ENCODE peak calls at places on chromosomes 4 and X, in four cellular contexts. X, A, M and V are unnamed samples.

GRCh38 chrX:17634542-17635207 is 102.6 kb upstream of the SCML1 start:
- DNase-seq in A (no peak), M (no peak), X (no peak), V (no peak)

GRCh38 chr4:153616005-153616555 is 68.0 kb upstream of the TLR2 start:
- DNase-seq in M (no peak), A (no peak), X (no peak), V (no peak)

GRCh38 chr4:32002037-32002747 is 1282.0 kb downstream of the PCDH7 start:
- DNase-seq in M (no peak), A (no peak), X (no peak), V (no peak)

GRCh38 chr4:78650106-78651021 is 98.8 kb downstream of the ANXA3 start:
- DNase-seq in X (no peak), A (no peak), M (no peak), V (no peak)

GRCh38 chrX:130772313-130773140 is 130.5 kb downstream of the ENOX2 start:
- DNase-seq in M (no peak), A (peak; percentile 23), X (no peak), V (no peak)

GRCh38 chr4:5037553-5038551 is 13.4 kb upstream of the STK32B start:
- DNase-seq in A (no peak), X (no peak), M (no peak), V (peak; percentile 75)

GRCh38 chrX:74534569-74535038 is 79.8 kb downstream of the RLIM start:
- DNase-seq in A (no peak), X (no peak), M (no peak), V (no peak)

GRCh38 chrX:97482901-97483300 is 599.2 kb downstream of the RPA4 start:
- DNase-seq in M (no peak), X (no peak), A (no peak), V (no peak)

GRCh38 chr4:80142396-80143304 is 54.7 kb upstream of the PRDM8 start:
- DNase-seq in A (no peak), M (no peak), X (no peak), V (no peak)

GRCh38 chr4:123350191-123350544 is 46.4 kb upstream of the SPRY1 start:
- DNase-seq in X (no peak), M (no peak), A (no peak), V (no peak)

GRCh38 chr4:145098675-145099037 is 545 bp downstream of the ABCE1 start:
- DNase-seq in A (peak; percentile 12), X (no peak), M (no peak), V (peak; percentile 34)

GRCh38 chr4:25956260-25956659 is 42.2 kb downstream of the SMIM20 start:
- DNase-seq in A (no peak), X (no peak), M (no peak), V (no peak)

GRCh38 chrX:129522184-129523059 is 868 bp downstream of the SMARCA1 start:
- DNase-seq in A (no peak), M (peak; percentile 12), X (peak; percentile 63), V (peak; percentile 39)

GRCh38 chrX:38018734-38019410 is 12.5 kb downstream of the SYTL5 start:
- DNase-seq in A (no peak), M (no peak), X (no peak), V (no peak)

GRCh38 chr4:3312362-3312761 is 19.5 kb downstream of the RGS12 start:
- DNase-seq in X (peak; percentile 25), A (no peak), M (no peak), V (no peak)

GRCh38 chr4:29309050-29309449 is 1411.1 kb upstream of the PCDH7 start:
- DNase-seq in A (no peak), M (no peak), X (no peak), V (no peak)

GRCh38 chr4:78432896-78433295 is 118.7 kb upstream of the ANXA3 start:
- DNase-seq in X (no peak), A (no peak), M (no peak), V (no peak)

GRCh38 chrX:13469963-13470679 is 99.3 kb upstream of the EGFL6 start:
- DNase-seq in A (no peak), X (no peak), M (no peak), V (no peak)

GRCh38 chrX:3244203-3244743 is 102.2 kb downstream of the MXRA5 start:
- DNase-seq in M (no peak), A (no peak), X (no peak), V (no peak)

GRCh38 chr4:163063891-163064290 is 102.8 kb downstream of the NAF1 start:
- DNase-seq in X (no peak), A (no peak), M (no peak), V (no peak)

GRCh38 chr4:5751073-5751917 is 40.3 kb downstream of the EVC start:
- DNase-seq in X (no peak), M (no peak), A (peak; percentile 15), V (no peak)

GRCh38 chr4:185357733-185358440 is 37.8 kb downstream of the LRP2BP start:
- DNase-seq in M (no peak), X (no peak), A (no peak), V (no peak)

GRCh38 chrX:125004799-125005198 is 314.9 kb upstream of the TEX13C start:
- DNase-seq in A (no peak), M (no peak), X (no peak), V (no peak)

GRCh38 chr4:95159384-95159783 is 389.4 kb downstream of the UNC5C start:
- DNase-seq in M (no peak), A (no peak), X (no peak), V (no peak)

GRCh38 chrX:48794993-48795501 is 6.8 kb upstream of the HDAC6 start:
- DNase-seq in X (no peak), A (no peak), M (no peak), V (no peak)

GRCh38 chr4:131337956-131338355 is 1811.1 kb upstream of the PCDH10 start:
- DNase-seq in A (no peak), X (no peak), M (no peak), V (no peak)

GRCh38 chr4:173413043-173413442 is 14.1 kb upstream of the SCRG1 start:
- DNase-seq in M (no peak), A (no peak), X (no peak), V (no peak)

GRCh38 chrX:11968991-11969390 is 169.3 kb upstream of the FRMPD4 start:
- DNase-seq in M (no peak), X (no peak), A (no peak), V (no peak)

GRCh38 chr4:5471691-5472090 is 236.7 kb downstream of the EVC2 start:
- DNase-seq in A (no peak), X (no peak), M (no peak), V (no peak)

GRCh38 chr4:3111461-3111860 is 37.0 kb downstream of the HTT start:
- DNase-seq in X (peak; percentile 40), A (peak; percentile 24), M (no peak), V (no peak)

GRCh38 chr4:95545526-95545925 is 3.2 kb downstream of the UNC5C start:
- DNase-seq in A (no peak), M (no peak), X (no peak), V (no peak)

GRCh38 chrX:144586756-144587155 is 660.5 kb upstream of the SPANXN1 start:
- DNase-seq in M (no peak), A (no peak), X (no peak), V (no peak)

GRCh38 chrX:19647159-19647558 is 131.9 kb upstream of the MAP3K15 start:
- DNase-seq in X (no peak), A (no peak), M (no peak), V (no peak)

GRCh38 chrX:19650996-19651395 is 135.7 kb upstream of the MAP3K15 start:
- DNase-seq in A (no peak), X (no peak), M (no peak), V (no peak)

GRCh38 chrX:19649227-19650009 is 134.1 kb upstream of the MAP3K15 start:
- DNase-seq in M (no peak), A (no peak), X (no peak), V (no peak)

GRCh38 chrX:19646298-19646697 is 131.0 kb upstream of the MAP3K15 start:
- DNase-seq in X (no peak), M (no peak), A (no peak), V (no peak)

GRCh38 chrX:19647731-19648588 is 132.7 kb upstream of the MAP3K15 start:
- DNase-seq in X (no peak), A (no peak), M (no peak), V (no peak)
- H3K27ac ChIP-seq in X (peak overlapping the region; percentile 51), A (no peak overlapping the region), M (peak overlapping the region; percentile 82), V (peak overlapping the region; percentile 4)

GRCh38 chr4:139712882-139713281 is 47.3 kb downstream of the MGST2 start:
- DNase-seq in A (no peak), X (no peak), M (no peak), V (no peak)

GRCh38 chr4:139718833-139719232 is 53.2 kb downstream of the MGST2 start:
- DNase-seq in A (no peak), X (no peak), M (no peak), V (no peak)

GRCh38 chr4:139719381-139720101 is 53.9 kb downstream of the MGST2 start:
- DNase-seq in A (no peak), M (no peak), X (no peak), V (no peak)

GRCh38 chr4:139718358-139718757 is 52.7 kb downstream of the MGST2 start:
- DNase-seq in A (no peak), M (no peak), X (no peak), V (no peak)

GRCh38 chr4:139715721-139716391 is 50.2 kb downstream of the MGST2 start:
- DNase-seq in X (no peak), A (no peak), M (no peak), V (no peak)
- H3K27ac ChIP-seq in X (no peak overlapping the region), A (peak overlapping the region; percentile 70), M (no peak overlapping the region), V (no peak overlapping the region)

DNA sequence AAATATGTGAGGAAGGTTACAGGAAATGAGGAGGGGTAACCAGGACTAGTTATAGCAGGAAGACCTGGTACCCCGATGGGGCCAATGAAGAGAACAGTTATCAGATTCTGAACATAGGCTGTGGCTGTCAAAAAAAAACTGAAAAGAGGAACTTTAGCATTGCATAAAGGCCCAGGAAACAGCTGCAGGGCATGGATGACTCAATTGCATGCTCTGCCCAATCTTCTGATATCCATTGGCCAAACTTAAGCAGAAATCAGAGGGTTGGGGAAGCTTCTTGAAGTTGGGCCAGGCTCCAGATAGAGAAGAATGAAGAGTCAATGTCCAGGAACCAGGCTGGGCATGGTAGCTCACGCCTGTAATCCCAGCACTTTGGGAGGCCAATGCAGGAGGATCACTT is 1222.4 kb upstream of the PRKX start:
- DNase-seq in M (no peak), A (no peak), X (no peak), V (no peak)
- H3K27ac ChIP-seq in M (no peak overlapping the region), A (no peak overlapping the region), X (no peak overlapping the region), V (no peak overlapping the region)

GRCh38 chr4:40908297-40908696 is 158.5 kb downstream of the NSUN7 start:
- DNase-seq in A (no peak), X (peak; percentile 79), M (no peak), V (no peak)
- H3K27ac ChIP-seq in A (no peak overlapping the region), X (peak overlapping the region; percentile 90), M (no peak overlapping the region), V (no peak overlapping the region)